ENCODE peak calls at places on chromosomes 3 and 15, in seven cellular contexts. One of them, this sample, is unnamed.

GRCh38 chr15:101454365-101454764 is 35.1 kb downstream of the PCSK6 start:
- DNase-seq in H1: no peak
- DNase-seq in mesendoderm: no peak
- DNase-seq in H9: no peak
- DNase-seq in trophoblast cell: no peak
- DNase-seq in mesenchymal stem cell: no peak
- DNase-seq in neuronal stem cell: no peak
- DNase-seq in this sample: no peak

GRCh38 chr3:72996121-72996472 is 514 bp upstream of the PPP4R2 start:
- DNase-seq in H1: no peak
- DNase-seq in mesendoderm: no peak
- DNase-seq in H9: no peak
- DNase-seq in trophoblast cell: no peak
- DNase-seq in mesenchymal stem cell: no peak
- DNase-seq in neuronal stem cell: no peak
- DNase-seq in this sample: no peak

GRCh38 chr3:121482651-121483050 is 63.1 kb downstream of the POLQ start:
- DNase-seq in H1: no peak
- DNase-seq in mesendoderm: no peak
- DNase-seq in H9: no peak
- DNase-seq in trophoblast cell: peak
- DNase-seq in mesenchymal stem cell: peak
- DNase-seq in neuronal stem cell: no peak
- DNase-seq in this sample: peak

GRCh38 chr3:157436583-157437300 is at the start of gene PTX3:
- DNase-seq in H1: no peak
- DNase-seq in mesendoderm: peak
- DNase-seq in H9: peak
- DNase-seq in trophoblast cell: peak
- DNase-seq in mesenchymal stem cell: peak
- DNase-seq in neuronal stem cell: peak
- DNase-seq in this sample: peak

GRCh38 chr3:20056727-20057611 is 16.7 kb downstream of the KAT2B start:
- DNase-seq in H1: no peak
- DNase-seq in mesendoderm: no peak
- DNase-seq in H9: no peak
- DNase-seq in trophoblast cell: peak
- DNase-seq in mesenchymal stem cell: peak
- DNase-seq in neuronal stem cell: no peak
- DNase-seq in this sample: peak

GRCh38 chr3:194140520-194141414 is 4.8 kb downstream of the HES1 start:
- DNase-seq in H1: no peak
- DNase-seq in mesendoderm: peak
- DNase-seq in H9: peak
- DNase-seq in trophoblast cell: peak
- DNase-seq in mesenchymal stem cell: peak
- DNase-seq in neuronal stem cell: peak
- DNase-seq in this sample: no peak

GRCh38 chr15:57559875-57560274 is 31.8 kb upstream of the MYZAP start:
- DNase-seq in H1: peak
- DNase-seq in mesendoderm: peak
- DNase-seq in H9: peak
- DNase-seq in trophoblast cell: peak
- DNase-seq in mesenchymal stem cell: peak
- DNase-seq in neuronal stem cell: peak
- DNase-seq in this sample: no peak

GRCh38 chr15:61038387-61038786 is 190.7 kb downstream of the RORA start:
- DNase-seq in H1: no peak
- DNase-seq in mesendoderm: no peak
- DNase-seq in H9: no peak
- DNase-seq in trophoblast cell: no peak
- DNase-seq in mesenchymal stem cell: peak
- DNase-seq in neuronal stem cell: no peak
- DNase-seq in this sample: peak

GRCh38 chr3:55742027-55742710 is 255.1 kb upstream of the WNT5A start:
- DNase-seq in H1: no peak
- DNase-seq in mesendoderm: no peak
- DNase-seq in H9: no peak
- DNase-seq in trophoblast cell: no peak
- DNase-seq in mesenchymal stem cell: no peak
- DNase-seq in neuronal stem cell: no peak
- DNase-seq in this sample: peak

GRCh38 chr3:43523454-43524053 is 98.3 kb downstream of the ANO10 start:
- DNase-seq in H1: no peak
- DNase-seq in mesendoderm: peak
- DNase-seq in H9: no peak
- DNase-seq in trophoblast cell: no peak
- DNase-seq in mesenchymal stem cell: peak
- DNase-seq in neuronal stem cell: no peak
- DNase-seq in this sample: peak

GRCh38 chr3:69986419-69986818 is 13.1 kb upstream of the SAMMSON start:
- DNase-seq in H1: no peak
- DNase-seq in mesendoderm: no peak
- DNase-seq in H9: no peak
- DNase-seq in trophoblast cell: no peak
- DNase-seq in mesenchymal stem cell: no peak
- DNase-seq in neuronal stem cell: no peak
- DNase-seq in this sample: no peak

GRCh38 chr3:16102905-16103364 is 71.5 kb upstream of the GALNT15 start:
- DNase-seq in H1: no peak
- DNase-seq in mesendoderm: no peak
- DNase-seq in H9: no peak
- DNase-seq in trophoblast cell: peak
- DNase-seq in mesenchymal stem cell: peak
- DNase-seq in neuronal stem cell: no peak
- DNase-seq in this sample: peak

GRCh38 chr15:25832158-25832557 is 31.0 kb downstream of the ATP10A start:
- DNase-seq in H1: no peak
- DNase-seq in mesendoderm: no peak
- DNase-seq in H9: no peak
- DNase-seq in trophoblast cell: no peak
- DNase-seq in mesenchymal stem cell: peak
- DNase-seq in neuronal stem cell: no peak
- DNase-seq in this sample: peak

GRCh38 chr3:40021338-40021737 is 211.9 kb downstream of the MYRIP start:
- DNase-seq in H1: no peak
- DNase-seq in mesendoderm: no peak
- DNase-seq in H9: no peak
- DNase-seq in trophoblast cell: no peak
- DNase-seq in mesenchymal stem cell: no peak
- DNase-seq in neuronal stem cell: no peak
- DNase-seq in this sample: no peak

GRCh38 chr3:100635273-100635701 is 25.9 kb downstream of the ADGRG7 start:
- DNase-seq in H1: no peak
- DNase-seq in mesendoderm: no peak
- DNase-seq in H9: no peak
- DNase-seq in trophoblast cell: no peak
- DNase-seq in mesenchymal stem cell: no peak
- DNase-seq in neuronal stem cell: no peak
- DNase-seq in this sample: no peak

GRCh38 chr3:46489875-46490274 is 7.9 kb upstream of the RTP3 start:
- DNase-seq in H1: no peak
- DNase-seq in mesendoderm: no peak
- DNase-seq in H9: no peak
- DNase-seq in trophoblast cell: peak
- DNase-seq in mesenchymal stem cell: peak
- DNase-seq in neuronal stem cell: no peak
- DNase-seq in this sample: peak
- H3K9ac ChIP-seq in H1: no peak
- H3K9ac ChIP-seq in mesendoderm: no peak
- H3K9ac ChIP-seq in H9: no peak
- H3K9ac ChIP-seq in trophoblast cell: no peak
- H3K9ac ChIP-seq in mesenchymal stem cell: no peak
- H3K9ac ChIP-seq in neuronal stem cell: no peak
- H3K9ac ChIP-seq in this sample: peak

DNA sequence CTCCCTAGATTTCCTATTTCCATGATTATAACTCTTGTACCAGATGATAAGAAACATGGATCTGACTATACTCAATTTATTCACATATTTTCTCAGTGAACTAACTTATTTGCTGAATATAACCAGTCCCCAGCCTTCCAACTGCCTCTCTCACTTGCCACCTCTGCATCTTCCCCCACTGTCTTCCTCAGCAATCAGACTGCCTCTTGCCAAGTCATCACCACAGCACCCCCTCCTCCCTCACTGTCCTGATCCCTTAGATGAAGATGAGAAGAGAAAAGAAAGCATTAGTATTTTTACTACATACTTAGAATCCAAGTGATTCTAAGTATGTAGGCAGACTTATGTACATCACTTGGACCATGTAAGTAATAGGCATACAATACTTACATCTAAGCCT is 71.9 kb downstream of the GTPBP8 start:
- DNase-seq in H1: no peak
- DNase-seq in mesendoderm: no peak
- DNase-seq in H9: no peak
- DNase-seq in trophoblast cell: no peak
- DNase-seq in mesenchymal stem cell: no peak
- DNase-seq in neuronal stem cell: no peak
- DNase-seq in this sample: no peak
- H4K8ac ChIP-seq in H1: no peak
- H4K8ac ChIP-seq in mesendoderm: no peak
- H4K8ac ChIP-seq in H9: no peak
- H4K8ac ChIP-seq in trophoblast cell: no peak
- H4K8ac ChIP-seq in mesenchymal stem cell: no peak
- H4K8ac ChIP-seq in neuronal stem cell: no peak
- H4K8ac ChIP-seq in this sample: no peak

GRCh38 chr3:111594205-111594604 is 941 bp downstream of the ZBED2 start:
- DNase-seq in H1: no peak
- DNase-seq in mesendoderm: peak
- DNase-seq in H9: no peak
- DNase-seq in trophoblast cell: peak
- DNase-seq in mesenchymal stem cell: peak
- DNase-seq in neuronal stem cell: no peak
- DNase-seq in this sample: peak

GRCh38 chr3:111594781-111595180 is 365 bp downstream of the ZBED2 start:
- DNase-seq in H1: no peak
- DNase-seq in mesendoderm: no peak
- DNase-seq in H9: no peak
- DNase-seq in trophoblast cell: no peak
- DNase-seq in mesenchymal stem cell: no peak
- DNase-seq in neuronal stem cell: no peak
- DNase-seq in this sample: no peak

GRCh38 chr3:111593666-111594065 is 1.5 kb downstream of the ZBED2 start:
- DNase-seq in H1: no peak
- DNase-seq in mesendoderm: no peak
- DNase-seq in H9: no peak
- DNase-seq in trophoblast cell: no peak
- DNase-seq in mesenchymal stem cell: no peak
- DNase-seq in neuronal stem cell: no peak
- DNase-seq in this sample: no peak

GRCh38 chr3:111596328-111596727 is 1.2 kb upstream of the ZBED2 start:
- DNase-seq in H1: no peak
- DNase-seq in mesendoderm: no peak
- DNase-seq in H9: no peak
- DNase-seq in trophoblast cell: no peak
- DNase-seq in mesenchymal stem cell: no peak
- DNase-seq in neuronal stem cell: no peak
- DNase-seq in this sample: peak

GRCh38 chr3:111595239-111595638 is at the start of gene ZBED2:
- DNase-seq in H1: no peak
- DNase-seq in mesendoderm: no peak
- DNase-seq in H9: no peak
- DNase-seq in trophoblast cell: no peak
- DNase-seq in mesenchymal stem cell: no peak
- DNase-seq in neuronal stem cell: no peak
- DNase-seq in this sample: no peak
- H3K9ac ChIP-seq in H1: no peak
- H3K9ac ChIP-seq in mesendoderm: no peak
- H3K9ac ChIP-seq in H9: no peak
- H3K9ac ChIP-seq in trophoblast cell: no peak
- H3K9ac ChIP-seq in mesenchymal stem cell: no peak
- H3K9ac ChIP-seq in neuronal stem cell: no peak
- H3K9ac ChIP-seq in this sample: no peak

DNA sequence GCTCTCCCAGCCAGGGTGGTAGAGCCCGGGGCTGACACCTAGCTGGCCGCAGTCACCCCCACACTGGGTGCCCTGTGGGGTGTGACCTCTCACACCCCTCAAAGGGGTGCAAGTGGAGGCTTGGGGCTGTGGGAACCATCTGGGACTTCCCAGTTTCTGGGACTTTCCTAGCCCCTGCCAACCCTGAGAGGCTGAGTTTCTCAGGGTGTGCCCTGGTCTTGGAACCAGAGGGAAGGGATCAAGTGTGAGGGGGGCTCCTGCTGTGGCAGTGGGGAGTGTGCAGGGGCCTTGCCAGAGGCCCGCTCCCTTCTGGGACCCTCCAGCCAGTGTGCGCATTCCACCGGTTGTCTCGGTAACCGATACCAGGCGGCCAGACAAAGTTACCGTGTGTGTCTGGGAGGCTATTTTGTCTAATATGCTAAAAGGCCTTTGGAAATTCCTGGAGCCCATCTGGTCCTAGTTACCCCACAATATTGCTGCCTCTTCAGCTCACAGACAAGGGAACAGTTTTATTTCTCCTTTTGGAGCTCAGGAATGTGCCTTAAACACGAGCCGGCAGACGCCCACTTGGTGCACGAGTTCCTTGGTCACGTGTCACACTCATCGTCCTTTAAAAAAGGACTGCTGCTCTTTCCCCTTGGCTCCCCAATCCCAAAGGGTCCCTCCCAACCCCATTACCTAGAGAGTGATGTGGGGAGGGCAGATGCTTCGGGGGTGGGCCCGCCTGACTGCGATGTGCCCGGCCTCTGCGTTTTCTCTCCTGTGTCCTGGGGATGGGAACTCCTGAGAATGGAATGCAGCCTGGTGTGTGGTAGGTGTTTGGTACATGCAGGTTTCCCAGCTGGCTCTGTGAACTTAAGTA is 33.2 kb downstream of the HDAC11 start:
- DNase-seq in H1: no peak
- DNase-seq in mesendoderm: no peak
- DNase-seq in H9: no peak
- DNase-seq in trophoblast cell: peak
- DNase-seq in mesenchymal stem cell: no peak
- DNase-seq in neuronal stem cell: no peak
- DNase-seq in this sample: peak
- H4K8ac ChIP-seq in H1: peak
- H4K8ac ChIP-seq in mesendoderm: no peak
- H4K8ac ChIP-seq in H9: no peak
- H4K8ac ChIP-seq in trophoblast cell: no peak
- H4K8ac ChIP-seq in mesenchymal stem cell: no peak
- H4K8ac ChIP-seq in neuronal stem cell: no peak
- H4K8ac ChIP-seq in this sample: no peak